ENCODE peak calls at places on chromosomes 3 and 15, in five cellular contexts. F is astrocyte of the spinal cord, K is IMR-90, D is OCI-LY7, B is gastrocnemius medialis. U is an unnamed sample.

GRCh38 chr3:175585898-175586297 is 726.8 kb downstream of the NAALADL2 start:
- DNase-seq in B (no peak), D (no peak), K (peak; percentile 87), F (peak; percentile 76), U (no peak)

GRCh38 chr3:76429536-76430177 is 610.2 kb upstream of the ROBO2 start:
- DNase-seq in K (no peak), D (no peak), F (no peak), B (no peak), U (no peak)

GRCh38 chr3:53944019-53944418 is 52.4 kb upstream of the SELENOK start:
- DNase-seq in F (no peak), D (no peak), K (no peak), B (no peak), U (no peak)

GRCh38 chr3:196327405-196327804 is 9.4 kb upstream of the DYNLT2B start:
- DNase-seq in K (no peak), F (no peak), B (no peak), D (no peak), U (no peak)

GRCh38 chr3:71515640-71516383 is 67.7 kb downstream of the FOXP1 start:
- DNase-seq in K (no peak), B (no peak), F (peak; percentile 44), D (no peak), U (no peak)

GRCh38 chr3:24166518-24166917 is 221.4 kb downstream of the NR1D2 start:
- DNase-seq in K (no peak), B (no peak), F (no peak), D (no peak), U (no peak)

GRCh38 chr3:150970665-150971327 is 1.7 kb downstream of the CLRN1 start:
- DNase-seq in K (peak; percentile 69), D (no peak), B (no peak), F (peak; percentile 81), U (no peak)

GRCh38 chr3:177519588-177519987 is 322.3 kb upstream of the TBL1XR1 start:
- DNase-seq in F (no peak), B (peak; percentile 53), D (no peak), K (no peak), U (no peak)

GRCh38 chr3:135325096-135325495 is 530.0 kb downstream of the EPHB1 start:
- DNase-seq in F (no peak), K (no peak), B (no peak), D (no peak), U (no peak)

GRCh38 chr15:49789436-49789835 is 168.6 kb downstream of the DTWD1 start:
- DNase-seq in F (peak; percentile 2), B (no peak), D (no peak), K (no peak), U (no peak)

GRCh38 chr3:137709011-137709601 is 55.0 kb upstream of the SOX14 start:
- DNase-seq in B (no peak), D (peak; percentile 8), F (no peak), K (no peak), U (peak; percentile 20)

GRCh38 chr3:121750087-121750415 is 510 bp upstream of the GOLGB1 start:
- DNase-seq in K (no peak), F (no peak), B (no peak), D (no peak), U (no peak)

GRCh38 chr3:96700322-96701315 is 113.8 kb upstream of the EPHA6 start:
- DNase-seq in D (no peak), B (no peak), F (peak; percentile 8), K (no peak), U (no peak)
- TF ChIP-seq CTCF in D (peak; percentile 23), B (no peak), F (no peak), K (no peak), U (no peak)

DNA sequence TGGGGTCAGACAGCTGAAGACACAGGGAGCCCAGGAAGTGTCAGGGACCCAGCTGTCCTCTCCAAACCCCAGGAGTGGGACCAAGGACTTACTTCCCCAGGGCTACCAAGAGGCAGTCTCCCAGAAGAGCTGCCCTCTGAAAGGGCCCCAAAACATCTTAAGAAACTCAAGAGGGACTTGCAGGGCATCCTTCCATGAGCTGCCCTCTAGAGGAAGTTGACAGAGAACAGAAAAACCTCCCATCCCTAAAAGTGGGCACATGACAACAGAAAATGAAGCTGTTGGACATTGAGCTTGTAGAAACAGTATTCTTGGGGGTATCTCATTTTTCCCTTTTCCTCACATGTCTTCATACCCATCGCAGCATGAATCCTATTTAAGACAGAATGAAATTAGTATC is 58.9 kb downstream of the MECOM start:
- DNase-seq in F (no peak), K (no peak), D (peak; percentile 9), B (no peak), U (no peak)
- TF ChIP-seq CTCF in F (no peak), K (peak; percentile 16), D (peak; percentile 57), B (no peak), U (no peak)

GRCh38 chr15:78619022-78619950 is 1.5 kb downstream of the CHRNA3 start:
- DNase-seq in F (no peak), B (no peak), D (no peak), K (no peak), U (no peak)

GRCh38 chr15:78618490-78618934 is 2.3 kb downstream of the CHRNA3 start:
- DNase-seq in B (peak; percentile 80), D (peak; percentile 83), K (peak; percentile 81), F (peak; percentile 80), U (peak; percentile 86)

GRCh38 chr15:78620839-78621421 is at the start of gene CHRNA3:
- DNase-seq in F (no peak), D (no peak), K (no peak), B (no peak), U (no peak)

GRCh38 chr15:78621810-78622402 is 1.1 kb upstream of the CHRNA3 start:
- DNase-seq in F (no peak), D (no peak), K (no peak), B (no peak), U (no peak)

DNA sequence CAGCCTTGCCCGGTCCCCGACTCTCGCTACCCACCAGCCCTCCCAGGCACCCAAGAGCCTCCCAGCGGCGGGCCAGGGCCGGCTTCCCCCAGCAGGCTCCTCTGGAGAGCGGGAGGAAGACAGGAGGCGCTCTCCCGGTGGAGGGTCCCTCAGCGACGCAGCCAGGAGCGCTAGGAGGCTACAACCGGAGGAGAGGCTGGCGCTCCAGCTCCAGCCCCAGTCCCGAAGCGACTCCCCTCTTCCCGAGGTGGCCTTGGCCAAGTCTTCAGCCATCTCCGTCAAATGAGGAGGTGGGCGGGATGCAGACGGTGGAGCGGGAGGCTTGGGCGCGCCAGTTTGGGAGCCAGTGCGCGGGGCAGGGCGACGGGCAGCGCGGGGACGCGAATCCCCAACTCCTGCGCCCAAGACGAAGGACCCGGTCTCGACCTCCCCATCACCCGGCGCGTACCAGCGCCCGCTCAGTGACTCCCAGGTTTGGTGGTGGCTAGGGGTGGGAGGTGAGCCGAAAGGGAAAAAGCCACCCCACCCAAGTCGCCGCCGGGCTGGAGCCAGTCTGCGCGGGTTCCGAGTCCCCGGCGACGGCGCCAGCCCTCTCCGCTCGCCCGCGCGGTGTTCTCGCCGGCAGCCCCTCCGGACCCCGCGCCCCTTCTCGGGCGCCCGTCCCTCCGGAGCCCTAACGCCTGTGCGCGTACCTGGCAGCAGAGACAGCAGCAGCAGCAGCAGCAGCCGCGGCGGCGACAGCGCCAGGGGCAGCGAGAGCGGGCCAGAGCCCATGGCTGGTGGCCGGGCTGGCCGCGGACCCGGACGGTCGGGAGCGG is 566 bp downstream of the CHRNA3 start:
- DNase-seq in B (no peak), F (no peak), K (no peak), D (no peak), U (no peak)
- TF ChIP-seq CTCF in B (no peak), F (peak; percentile 29), K (peak; percentile 14), D (no peak), U (no peak)

GRCh38 chr15:37682304-37682703 is 252.1 kb upstream of the TMCO5A start:
- DNase-seq in F (peak; percentile 32), D (peak; percentile 8), K (peak; percentile 27), B (no peak), U (no peak)
- TF ChIP-seq CTCF in F (peak; percentile 32), D (peak; percentile 57), K (peak; percentile 36), B (no peak), U (no peak)

GRCh38 chr15:97995881-97996603 is 35.5 kb downstream of the ARRDC4 start:
- DNase-seq in K (no peak), B (no peak), F (no peak), D (peak; percentile 4), U (no peak)
- TF ChIP-seq CTCF in K (no peak), B (no peak), F (no peak), D (peak; percentile 45), U (peak; percentile 28)

DNA sequence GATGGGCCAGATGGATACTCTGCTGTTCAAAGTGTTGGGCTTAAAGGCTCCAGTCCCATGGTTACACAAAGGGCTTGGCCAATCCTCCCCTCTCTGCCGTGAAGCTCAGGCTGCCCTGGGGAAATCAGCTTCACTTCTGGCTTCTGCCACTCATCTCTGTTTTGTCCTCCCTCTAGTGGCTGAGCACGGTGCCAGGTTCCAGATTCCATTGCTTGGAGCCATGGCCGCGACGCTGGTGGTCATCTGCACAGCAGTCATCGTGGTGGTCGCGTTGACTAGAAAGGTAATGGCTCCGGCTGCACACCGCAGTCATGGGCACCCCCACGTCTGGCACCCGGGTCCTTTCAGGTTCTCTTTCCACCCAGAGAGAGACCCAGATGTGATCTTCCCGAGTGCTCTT is 5.6 kb downstream of the TIGIT start:
- DNase-seq in K (no peak), B (no peak), D (no peak), F (no peak), U (no peak)
- TF ChIP-seq CTCF in K (peak; percentile 23), B (no peak), D (peak; percentile 48), F (peak; percentile 56), U (peak; percentile 27)

GRCh38 chr3:134312873-134313838 is 61.1 kb downstream of the AMOTL2 start:
- DNase-seq in D (no peak), B (peak; percentile 68), K (peak; percentile 76), F (peak; percentile 77), U (no peak)
- TF ChIP-seq CTCF in D (no peak), B (peak; percentile 38), K (peak; percentile 38), F (peak; percentile 42), U (peak; percentile 11)

DNA sequence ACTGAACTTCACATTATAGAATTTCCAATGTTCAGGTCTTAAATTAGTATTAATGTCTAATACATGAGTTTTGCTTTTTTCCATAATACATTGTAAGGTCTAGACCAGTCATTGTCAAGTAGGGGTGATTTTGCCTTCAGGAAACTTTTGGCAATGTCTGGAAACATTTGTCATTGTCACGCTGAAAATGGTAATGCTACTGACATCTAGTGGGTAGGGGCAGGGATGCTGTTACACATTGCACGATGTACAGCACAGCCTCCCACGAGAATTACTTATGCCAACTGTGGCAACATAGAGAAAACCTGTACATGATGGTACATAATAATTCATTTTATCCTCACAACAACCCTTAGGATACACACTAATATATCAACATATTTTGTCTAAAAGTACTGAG is 384.1 kb downstream of the CADM2 start:
- DNase-seq in K (no peak), F (no peak), B (no peak), D (peak; percentile 2), U (no peak)
- TF ChIP-seq CTCF in K (no peak), F (peak; percentile 17), B (peak; percentile 33), D (peak; percentile 60), U (no peak)

U was measured in GM10248.